ENCODE peak calls at places on chromosomes 11 and 22, in six cellular contexts. I is activated T-cell treated with anti-CD3 and anti-CD28 coated beads for 1 hour; R is activated T-helper 1 cell treated with Interleukin-2 at 50 U/mL for 16 hours; S is amniotic stem cell; O is stimulated activated CD8-positive, alpha-beta memory T cell treated with anti-CD3 and anti-CD28 coated beads, Interleukin-2, amount 100 ng/mL, for 48 hours; U is stimulated activated CD4-positive, alpha-beta T cell treated with anti-CD3 and anti-CD28 coated beads, Interleukin-2, amount 100 ng/mL, for 48 hours. D is an unnamed sample.
A peak's percentile ranks its signal among the peaks of the same experiment; 100 is the strongest.

GRCh38 chr22:17477401-17477833 is 85.9 kb upstream of the SLC25A18 start:
- DNase-seq in I (no peak), R (no peak), S (no peak), O (no peak), U (no peak), D (no peak)

GRCh38 chr11:70490208-70490607 is 91.9 kb downstream of the CTTN start:
- DNase-seq in I (no peak), R (no peak), S (no peak), O (peak; percentile 7), U (no peak), D (no peak)

GRCh38 chr11:16607675-16608644 is 130.5 kb upstream of the C11orf58 start:
- DNase-seq in I (no peak), R (no peak), S (peak; percentile 70), O (no peak), U (no peak), D (peak; percentile 45)

GRCh38 chr22:39388261-39389011 is 11.1 kb upstream of the TAB1 start:
- DNase-seq in I (peak; percentile 58), R (peak; percentile 80), S (no peak), O (peak; percentile 48), U (peak; percentile 65), D (no peak)

GRCh38 chr11:16788141-16789060 is 50.0 kb downstream of the C11orf58 start:
- DNase-seq in I (peak; percentile 29), R (peak; percentile 24), S (no peak), O (peak; percentile 43), U (peak; percentile 67), D (no peak)

GRCh38 chr11:2156416-2157182 is 4.4 kb downstream of the INS start:
- DNase-seq in I (peak; percentile 34), R (peak; percentile 17), S (peak; percentile 41), O (peak; percentile 63), U (peak; percentile 71), D (no peak)

GRCh38 chr11:65329503-65329902 is 4.1 kb upstream of the DPF2 start:
- DNase-seq in I (no peak), R (no peak), S (no peak), O (no peak), U (no peak), D (no peak)

GRCh38 chr22:35777335-35777975 is 59.8 kb downstream of the APOL5 start:
- DNase-seq in I (no peak), R (no peak), S (no peak), O (no peak), U (no peak), D (peak; percentile 45)

GRCh38 chr22:22798716-22799115 is 88.9 kb upstream of the IGLL5 start:
- DNase-seq in I (no peak), R (no peak), S (no peak), O (no peak), U (no peak), D (no peak)

GRCh38 chr22:31958625-31959239 is 14.4 kb downstream of the YWHAH start:
- DNase-seq in I (no peak), R (no peak), S (no peak), O (no peak), U (no peak), D (no peak)

GRCh38 chr11:77436501-77436900 is 37.4 kb downstream of the PAK1 start:
- DNase-seq in I (no peak), R (no peak), S (no peak), O (no peak), U (no peak), D (no peak)

GRCh38 chr11:41784513-41785335 is 325.3 kb upstream of the LRRC4C start:
- DNase-seq in I (no peak), R (no peak), S (no peak), O (no peak), U (no peak), D (no peak)

GRCh38 chr11:76615950-76616349 is 54.6 kb downstream of the LRRC32 start:
- DNase-seq in I (no peak), R (no peak), S (no peak), O (no peak), U (no peak), D (no peak)

GRCh38 chr22:46355369-46355995 is 20.0 kb downstream of the TRMU start:
- DNase-seq in I (peak; percentile 51), R (no peak), S (peak; percentile 21), O (peak; percentile 55), U (peak; percentile 60), D (no peak)

GRCh38 chr22:20424937-20425587 is 12.6 kb downstream of the SCARF2 start:
- DNase-seq in I (no peak), R (no peak), S (no peak), O (no peak), U (no peak), D (no peak)

D was measured in AG04449.